ENCODE peak calls at places on chromosomes 12 and 14, in five cellular contexts. One of them, this sample, is unnamed. For H3K9me3, the result is how much of the 10 kb centered on the place peaks cover.

GRCh38 chr14:24259282-24260025 is 3.5 kb downstream of the TGM1 start:
- DNase-seq in esophagus squamous epithelium: no peak
- DNase-seq in pancreas: no peak
- DNase-seq in adrenal gland: peak
- DNase-seq in CD8-positive, alpha-beta T cell: no peak
- DNase-seq in this sample: no peak

GRCh38 chr12:45343269-45344051 is 127.6 kb downstream of the ANO6 start:
- DNase-seq in pancreas: no peak
- DNase-seq in adrenal gland: no peak
- DNase-seq in esophagus squamous epithelium: no peak
- DNase-seq in CD8-positive, alpha-beta T cell: no peak
- DNase-seq in this sample: peak

GRCh38 chr12:93908846-93909592 is 231.8 kb downstream of the CRADD start:
- DNase-seq in adrenal gland: no peak
- DNase-seq in esophagus squamous epithelium: no peak
- DNase-seq in CD8-positive, alpha-beta T cell: no peak
- DNase-seq in pancreas: no peak
- DNase-seq in this sample: peak

GRCh38 chr12:54262403-54262925 is 17.5 kb downstream of the CBX5 start:
- DNase-seq in esophagus squamous epithelium: no peak
- DNase-seq in pancreas: no peak
- DNase-seq in adrenal gland: peak
- DNase-seq in CD8-positive, alpha-beta T cell: no peak
- DNase-seq in this sample: no peak

GRCh38 chr12:111124183-111124582 is 203.8 kb upstream of the MYL2 start:
- DNase-seq in CD8-positive, alpha-beta T cell: no peak
- DNase-seq in adrenal gland: no peak
- DNase-seq in esophagus squamous epithelium: no peak
- DNase-seq in pancreas: no peak
- DNase-seq in this sample: no peak

GRCh38 chr12:65123435-65124063 is 2.4 kb upstream of the WIF1 start:
- DNase-seq in pancreas: no peak
- DNase-seq in CD8-positive, alpha-beta T cell: no peak
- DNase-seq in adrenal gland: no peak
- DNase-seq in esophagus squamous epithelium: no peak
- DNase-seq in this sample: no peak

GRCh38 chr12:4274396-4274959 is 916 bp downstream of the CCND2 start:
- DNase-seq in CD8-positive, alpha-beta T cell: peak
- DNase-seq in pancreas: peak
- DNase-seq in esophagus squamous epithelium: no peak
- DNase-seq in adrenal gland: no peak
- DNase-seq in this sample: no peak

GRCh38 chr12:108832208-108832607 is 25.2 kb downstream of the SSH1 start:
- DNase-seq in esophagus squamous epithelium: no peak
- DNase-seq in adrenal gland: no peak
- DNase-seq in CD8-positive, alpha-beta T cell: no peak
- DNase-seq in pancreas: no peak
- DNase-seq in this sample: no peak

GRCh38 chr14:92914087-92914656 is 8.8 kb upstream of the CHGA start:
- DNase-seq in esophagus squamous epithelium: no peak
- DNase-seq in pancreas: peak
- DNase-seq in adrenal gland: peak
- DNase-seq in CD8-positive, alpha-beta T cell: no peak
- DNase-seq in this sample: no peak

GRCh38 chr14:22602853-22603252 is 4.8 kb downstream of the ABHD4 start:
- DNase-seq in CD8-positive, alpha-beta T cell: no peak
- DNase-seq in esophagus squamous epithelium: no peak
- DNase-seq in pancreas: no peak
- DNase-seq in adrenal gland: no peak
- DNase-seq in this sample: no peak

GRCh38 chr14:95273041-95273978 is 46.4 kb downstream of the CLMN start:
- DNase-seq in CD8-positive, alpha-beta T cell: no peak
- DNase-seq in pancreas: no peak
- DNase-seq in adrenal gland: no peak
- DNase-seq in esophagus squamous epithelium: no peak
- DNase-seq in this sample: no peak

GRCh38 chr12:24285413-24285812 is 335.9 kb upstream of the SOX5 start:
- DNase-seq in pancreas: no peak
- DNase-seq in CD8-positive, alpha-beta T cell: no peak
- DNase-seq in adrenal gland: no peak
- DNase-seq in esophagus squamous epithelium: no peak
- DNase-seq in this sample: no peak

GRCh38 chr14:91300283-91300841 is 55.9 kb upstream of the GPR68 start:
- DNase-seq in CD8-positive, alpha-beta T cell: no peak
- DNase-seq in adrenal gland: no peak
- DNase-seq in esophagus squamous epithelium: no peak
- DNase-seq in pancreas: no peak
- DNase-seq in this sample: no peak

GRCh38 chr12:122018457-122018856 is 3.2 kb upstream of the BCL7A start:
- DNase-seq in CD8-positive, alpha-beta T cell: no peak
- DNase-seq in pancreas: no peak
- DNase-seq in adrenal gland: no peak
- DNase-seq in esophagus squamous epithelium: no peak
- DNase-seq in this sample: no peak

GRCh38 chr12:106341086-106341879 is 16.3 kb upstream of the POLR3B start:
- DNase-seq in esophagus squamous epithelium: no peak
- DNase-seq in adrenal gland: no peak
- DNase-seq in CD8-positive, alpha-beta T cell: no peak
- DNase-seq in pancreas: no peak
- DNase-seq in this sample: no peak

GRCh38 chr14:23061995-23062394 is 4.7 kb upstream of the CDH24 start:
- DNase-seq in pancreas: no peak
- DNase-seq in adrenal gland: peak
- DNase-seq in CD8-positive, alpha-beta T cell: no peak
- DNase-seq in esophagus squamous epithelium: no peak
- DNase-seq in this sample: no peak

GRCh38 chr14:50044040-50044651 is 72.2 kb downstream of the VCPKMT start:
- DNase-seq in esophagus squamous epithelium: no peak
- DNase-seq in pancreas: no peak
- DNase-seq in adrenal gland: no peak
- DNase-seq in CD8-positive, alpha-beta T cell: peak
- DNase-seq in this sample: no peak

GRCh38 chr14:50047274-50047676 is 69.1 kb downstream of the VCPKMT start:
- DNase-seq in esophagus squamous epithelium: no peak
- DNase-seq in pancreas: no peak
- DNase-seq in adrenal gland: peak
- DNase-seq in CD8-positive, alpha-beta T cell: no peak
- DNase-seq in this sample: no peak

GRCh38 chr14:50041980-50042379 is 74.4 kb downstream of the VCPKMT start:
- DNase-seq in adrenal gland: no peak
- DNase-seq in esophagus squamous epithelium: no peak
- DNase-seq in CD8-positive, alpha-beta T cell: no peak
- DNase-seq in pancreas: no peak
- DNase-seq in this sample: no peak

GRCh38 chr14:50045039-50045711 is 71.2 kb downstream of the VCPKMT start:
- DNase-seq in pancreas: peak
- DNase-seq in CD8-positive, alpha-beta T cell: peak
- DNase-seq in esophagus squamous epithelium: peak
- DNase-seq in adrenal gland: peak
- DNase-seq in this sample: peak

GRCh38 chr14:50045837-50046236 is 70.5 kb downstream of the VCPKMT start:
- DNase-seq in pancreas: no peak
- DNase-seq in esophagus squamous epithelium: no peak
- DNase-seq in CD8-positive, alpha-beta T cell: no peak
- DNase-seq in adrenal gland: no peak
- DNase-seq in this sample: no peak
- H3K27ac ChIP-seq in pancreas: peak
- H3K27ac ChIP-seq in esophagus squamous epithelium: peak
- H3K27ac ChIP-seq in CD8-positive, alpha-beta T cell: peak
- H3K27ac ChIP-seq in adrenal gland: peak
- H3K27ac ChIP-seq in this sample: peak

GRCh38 chr14:104687601-104688504 is 1.6 kb upstream of the INF2 start:
- DNase-seq in adrenal gland: peak
- DNase-seq in esophagus squamous epithelium: no peak
- DNase-seq in CD8-positive, alpha-beta T cell: no peak
- DNase-seq in pancreas: peak
- DNase-seq in this sample: peak

GRCh38 chr14:104689620-104690265 is 325 bp downstream of the INF2 start:
- DNase-seq in esophagus squamous epithelium: no peak
- DNase-seq in adrenal gland: no peak
- DNase-seq in CD8-positive, alpha-beta T cell: no peak
- DNase-seq in pancreas: no peak
- DNase-seq in this sample: no peak

GRCh38 chr14:104686624-104687517 is 2.5 kb upstream of the INF2 start:
- DNase-seq in pancreas: no peak
- DNase-seq in adrenal gland: no peak
- DNase-seq in CD8-positive, alpha-beta T cell: no peak
- DNase-seq in esophagus squamous epithelium: no peak
- DNase-seq in this sample: peak

GRCh38 chr14:104688755-104689619 is at the start of gene INF2:
- DNase-seq in adrenal gland: peak
- DNase-seq in CD8-positive, alpha-beta T cell: peak
- DNase-seq in pancreas: peak
- DNase-seq in esophagus squamous epithelium: no peak
- DNase-seq in this sample: peak

GRCh38 chr14:104688505-104688754 is 988 bp upstream of the INF2 start:
- DNase-seq in CD8-positive, alpha-beta T cell: no peak
- DNase-seq in pancreas: no peak
- DNase-seq in esophagus squamous epithelium: no peak
- DNase-seq in adrenal gland: no peak
- DNase-seq in this sample: no peak
- H3K4me3 ChIP-seq in CD8-positive, alpha-beta T cell: no peak
- H3K4me3 ChIP-seq in pancreas: peak
- H3K4me3 ChIP-seq in esophagus squamous epithelium: peak
- H3K4me3 ChIP-seq in adrenal gland: peak
- H3K4me3 ChIP-seq in this sample: peak

DNA sequence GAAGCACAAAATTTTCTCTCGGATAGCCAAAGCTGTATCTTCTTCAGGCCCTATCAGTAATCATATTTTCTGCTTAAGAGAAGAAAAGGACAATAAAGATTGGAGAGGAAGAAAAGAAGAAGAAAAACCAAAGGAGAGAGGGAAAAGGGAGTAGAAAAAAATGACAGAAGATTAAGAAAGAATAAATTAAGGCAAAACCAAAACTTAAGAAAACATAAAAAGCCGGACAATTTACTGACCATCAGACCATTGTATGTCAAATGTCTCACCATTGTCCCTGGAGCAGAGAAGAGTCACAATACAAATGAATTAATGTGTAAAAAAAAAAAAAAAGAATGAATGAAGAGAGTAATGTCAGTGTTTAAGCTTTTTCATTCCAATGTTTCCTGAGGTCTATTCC is 1274.8 kb downstream of the FSCB start:
- DNase-seq in esophagus squamous epithelium: no peak
- DNase-seq in adrenal gland: no peak
- DNase-seq in pancreas: no peak
- DNase-seq in CD8-positive, alpha-beta T cell: no peak
- DNase-seq in this sample: no peak
- H3K9me3 ChIP-seq in esophagus squamous epithelium: under half
- H3K9me3 ChIP-seq in adrenal gland: under half
- H3K9me3 ChIP-seq in pancreas: under half
- H3K9me3 ChIP-seq in CD8-positive, alpha-beta T cell: under half
- H3K9me3 ChIP-seq in this sample: under half

GRCh38 chr12:113062502-113063395 is 6.2 kb downstream of the DTX1 start:
- DNase-seq in esophagus squamous epithelium: no peak
- DNase-seq in adrenal gland: no peak
- DNase-seq in CD8-positive, alpha-beta T cell: no peak
- DNase-seq in pancreas: peak
- DNase-seq in this sample: no peak

GRCh38 chr12:113060336-113060960 is 3.9 kb downstream of the DTX1 start:
- DNase-seq in pancreas: peak
- DNase-seq in adrenal gland: no peak
- DNase-seq in esophagus squamous epithelium: no peak
- DNase-seq in CD8-positive, alpha-beta T cell: no peak
- DNase-seq in this sample: no peak

GRCh38 chr12:113063396-113064350 is 7.1 kb downstream of the DTX1 start:
- DNase-seq in esophagus squamous epithelium: no peak
- DNase-seq in adrenal gland: no peak
- DNase-seq in pancreas: peak
- DNase-seq in CD8-positive, alpha-beta T cell: no peak
- DNase-seq in this sample: no peak

GRCh38 chr12:113059071-113059595 is 2.6 kb downstream of the DTX1 start:
- DNase-seq in CD8-positive, alpha-beta T cell: no peak
- DNase-seq in adrenal gland: no peak
- DNase-seq in esophagus squamous epithelium: no peak
- DNase-seq in pancreas: no peak
- DNase-seq in this sample: no peak

GRCh38 chr12:113061061-113061694 is 4.6 kb downstream of the DTX1 start:
- DNase-seq in esophagus squamous epithelium: no peak
- DNase-seq in adrenal gland: no peak
- DNase-seq in pancreas: peak
- DNase-seq in CD8-positive, alpha-beta T cell: no peak
- DNase-seq in this sample: no peak
- H3K27ac ChIP-seq in esophagus squamous epithelium: no peak
- H3K27ac ChIP-seq in adrenal gland: no peak
- H3K27ac ChIP-seq in pancreas: no peak
- H3K27ac ChIP-seq in CD8-positive, alpha-beta T cell: no peak
- H3K27ac ChIP-seq in this sample: no peak

DNA sequence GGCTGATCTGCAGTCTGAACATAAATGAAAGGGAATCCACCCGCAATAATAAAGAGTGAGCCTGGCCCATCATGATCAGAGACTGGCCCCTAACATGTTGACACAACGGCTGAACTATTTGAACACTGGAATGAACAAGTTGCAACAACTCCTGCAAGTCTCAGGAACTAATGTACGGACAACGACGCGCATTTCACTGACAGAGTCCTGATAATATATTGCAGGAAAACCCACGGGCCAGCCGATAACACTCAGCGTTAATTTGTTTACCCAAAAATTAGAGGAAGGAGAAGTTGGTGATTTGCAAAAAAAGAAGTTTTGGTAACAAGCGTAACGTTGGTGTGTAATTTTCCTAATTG is 195.7 kb upstream of the BTG1 start:
- DNase-seq in CD8-positive, alpha-beta T cell: no peak
- DNase-seq in pancreas: no peak
- DNase-seq in esophagus squamous epithelium: no peak
- DNase-seq in adrenal gland: no peak
- DNase-seq in this sample: no peak
- H3K4me3 ChIP-seq in CD8-positive, alpha-beta T cell: no peak
- H3K4me3 ChIP-seq in pancreas: no peak
- H3K4me3 ChIP-seq in esophagus squamous epithelium: peak
- H3K4me3 ChIP-seq in adrenal gland: no peak
- H3K4me3 ChIP-seq in this sample: no peak

DNA sequence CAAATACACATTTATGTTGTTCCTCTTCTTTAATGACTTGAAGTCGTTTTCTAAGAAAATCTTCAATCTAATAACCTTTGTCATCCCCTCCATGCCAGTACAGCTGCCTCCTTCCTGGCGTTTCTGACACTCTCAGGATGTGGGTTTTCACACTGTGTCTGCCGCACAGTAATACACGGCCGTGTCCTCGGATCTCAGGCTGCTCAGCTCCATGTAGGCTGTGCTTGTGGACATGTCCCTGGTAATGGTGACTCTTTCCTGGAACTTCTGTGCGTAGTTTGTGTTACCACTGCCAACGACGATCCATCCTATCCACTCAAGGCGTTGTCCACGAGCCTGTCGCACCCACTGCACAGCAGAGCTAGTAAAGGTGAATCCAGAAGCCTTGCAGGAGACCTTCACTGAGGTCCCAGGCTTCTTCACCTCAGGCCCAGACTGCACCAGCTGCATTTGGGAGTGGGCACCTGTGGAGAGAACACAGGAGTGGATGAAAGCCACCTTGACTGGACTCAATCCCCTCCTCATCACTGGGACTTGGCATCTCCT is 1095.9 kb downstream of the TMEM121 start:
- DNase-seq in CD8-positive, alpha-beta T cell: peak
- DNase-seq in adrenal gland: no peak
- DNase-seq in esophagus squamous epithelium: no peak
- DNase-seq in pancreas: no peak
- DNase-seq in this sample: no peak
- H3K9me3 ChIP-seq in CD8-positive, alpha-beta T cell: under half
- H3K9me3 ChIP-seq in adrenal gland: under half
- H3K9me3 ChIP-seq in esophagus squamous epithelium: under half
- H3K9me3 ChIP-seq in pancreas: under half
- H3K9me3 ChIP-seq in this sample: under half

GRCh38 chr12:27193106-27193505 is 51.0 kb upstream of the STK38L start:
- DNase-seq in adrenal gland: no peak
- DNase-seq in esophagus squamous epithelium: no peak
- DNase-seq in pancreas: no peak
- DNase-seq in CD8-positive, alpha-beta T cell: no peak
- DNase-seq in this sample: no peak
- H3K27ac ChIP-seq in adrenal gland: no peak
- H3K27ac ChIP-seq in esophagus squamous epithelium: peak
- H3K27ac ChIP-seq in pancreas: peak
- H3K27ac ChIP-seq in CD8-positive, alpha-beta T cell: no peak
- H3K27ac ChIP-seq in this sample: peak

This sample was measured in left ventricle myocardium inferior.